ENCODE peak calls at places on chromosomes 2 and 18, in eight cellular contexts. One of them, this sample, is unnamed.

GRCh38 chr18:8721716-8722115 is 16.4 kb downstream of the MTCL1 start:
- DNase-seq in GM23338: peak; percentile 42
- DNase-seq in hepatic stellate cell: peak; percentile 41
- DNase-seq in IMR-90: peak; percentile 69
- DNase-seq in Panc1: no peak
- DNase-seq in stimulated activated CD8-positive, alpha-beta memory T cell treated with anti-CD3 and anti-CD28 coated beads, Interleukin-15, amount 100 ng/mL, for 24 hours: no peak
- DNase-seq in AG09309: no peak
- DNase-seq in cardiac fibroblast: peak; percentile 44
- DNase-seq in this sample: no peak

GRCh38 chr18:2846638-2847340 is at the start of gene EMILIN2:
- DNase-seq in IMR-90: peak; percentile 14
- DNase-seq in Panc1: no peak
- DNase-seq in cardiac fibroblast: peak; percentile 60
- DNase-seq in hepatic stellate cell: peak; percentile 27
- DNase-seq in AG09309: no peak
- DNase-seq in stimulated activated CD8-positive, alpha-beta memory T cell treated with anti-CD3 and anti-CD28 coated beads, Interleukin-15, amount 100 ng/mL, for 24 hours: no peak
- DNase-seq in GM23338: peak; percentile 75
- DNase-seq in this sample: no peak

GRCh38 chr2:157893611-157894010 is 17.5 kb upstream of the ACVR1 start:
- DNase-seq in cardiac fibroblast: no peak
- DNase-seq in GM23338: no peak
- DNase-seq in stimulated activated CD8-positive, alpha-beta memory T cell treated with anti-CD3 and anti-CD28 coated beads, Interleukin-15, amount 100 ng/mL, for 24 hours: no peak
- DNase-seq in Panc1: no peak
- DNase-seq in hepatic stellate cell: no peak
- DNase-seq in IMR-90: no peak
- DNase-seq in AG09309: no peak
- DNase-seq in this sample: no peak

GRCh38 chr18:3924455-3924854 is 474.5 kb downstream of the TGIF1 start:
- DNase-seq in stimulated activated CD8-positive, alpha-beta memory T cell treated with anti-CD3 and anti-CD28 coated beads, Interleukin-15, amount 100 ng/mL, for 24 hours: no peak
- DNase-seq in cardiac fibroblast: no peak
- DNase-seq in hepatic stellate cell: no peak
- DNase-seq in Panc1: no peak
- DNase-seq in IMR-90: no peak
- DNase-seq in AG09309: no peak
- DNase-seq in GM23338: no peak
- DNase-seq in this sample: no peak

GRCh38 chr18:13139885-13140450 is 78.6 kb upstream of the LDLRAD4 start:
- DNase-seq in IMR-90: no peak
- DNase-seq in hepatic stellate cell: no peak
- DNase-seq in AG09309: no peak
- DNase-seq in cardiac fibroblast: no peak
- DNase-seq in GM23338: no peak
- DNase-seq in stimulated activated CD8-positive, alpha-beta memory T cell treated with anti-CD3 and anti-CD28 coated beads, Interleukin-15, amount 100 ng/mL, for 24 hours: no peak
- DNase-seq in Panc1: no peak
- DNase-seq in this sample: no peak

GRCh38 chr2:36489296-36489695 is 108.7 kb downstream of the FEZ2 start:
- DNase-seq in hepatic stellate cell: peak; percentile 34
- DNase-seq in IMR-90: peak; percentile 78
- DNase-seq in GM23338: no peak
- DNase-seq in cardiac fibroblast: peak; percentile 69
- DNase-seq in Panc1: no peak
- DNase-seq in AG09309: no peak
- DNase-seq in stimulated activated CD8-positive, alpha-beta memory T cell treated with anti-CD3 and anti-CD28 coated beads, Interleukin-15, amount 100 ng/mL, for 24 hours: no peak
- DNase-seq in this sample: peak; percentile 68

GRCh38 chr2:98295275-98295674 is 51.0 kb upstream of the CNGA3 start:
- DNase-seq in Panc1: no peak
- DNase-seq in IMR-90: no peak
- DNase-seq in GM23338: no peak
- DNase-seq in hepatic stellate cell: no peak
- DNase-seq in stimulated activated CD8-positive, alpha-beta memory T cell treated with anti-CD3 and anti-CD28 coated beads, Interleukin-15, amount 100 ng/mL, for 24 hours: no peak
- DNase-seq in cardiac fibroblast: no peak
- DNase-seq in AG09309: no peak
- DNase-seq in this sample: no peak

GRCh38 chr2:27071990-27072830 is 756 bp upstream of the OST4 start:
- DNase-seq in Panc1: no peak
- DNase-seq in AG09309: no peak
- DNase-seq in cardiac fibroblast: peak; percentile 93
- DNase-seq in GM23338: peak; percentile 68
- DNase-seq in hepatic stellate cell: peak; percentile 79
- DNase-seq in stimulated activated CD8-positive, alpha-beta memory T cell treated with anti-CD3 and anti-CD28 coated beads, Interleukin-15, amount 100 ng/mL, for 24 hours: no peak
- DNase-seq in IMR-90: peak; percentile 70
- DNase-seq in this sample: no peak